ENCODE peak calls at places on chromosomes 16 and 17, in nine cellular contexts. One of them, this sample, is unnamed.

GRCh38 chr17:60390881-60391418 is 983 bp downstream of the USP32 start:
- DNase-seq in suprapubic skin: no peak
- DNase-seq in A549: peak; percentile 25
- DNase-seq in ovary: no peak
- DNase-seq in ascending aorta: no peak
- DNase-seq in thoracic aorta: no peak
- DNase-seq in heart left ventricle: peak; percentile 10
- DNase-seq in uterus: no peak
- DNase-seq in SK-N-SH: peak; percentile 77
- DNase-seq in this sample: peak; percentile 81

GRCh38 chr17:17435323-17435722 is 41.5 kb upstream of the MED9 start:
- DNase-seq in suprapubic skin: no peak
- DNase-seq in A549: peak; percentile 35
- DNase-seq in ovary: no peak
- DNase-seq in ascending aorta: no peak
- DNase-seq in thoracic aorta: no peak
- DNase-seq in heart left ventricle: no peak
- DNase-seq in uterus: no peak
- DNase-seq in SK-N-SH: no peak
- DNase-seq in this sample: peak; percentile 45

GRCh38 chr16:68284847-68285246 is 20.5 kb downstream of the SLC7A6 start:
- DNase-seq in suprapubic skin: no peak
- DNase-seq in A549: no peak
- DNase-seq in ovary: no peak
- DNase-seq in ascending aorta: no peak
- DNase-seq in thoracic aorta: no peak
- DNase-seq in heart left ventricle: no peak
- DNase-seq in uterus: no peak
- DNase-seq in SK-N-SH: no peak
- DNase-seq in this sample: peak; percentile 31

GRCh38 chr17:45430738-45431530 is 1.7 kb downstream of the ARHGAP27 start:
- DNase-seq in suprapubic skin: peak; percentile 78
- DNase-seq in A549: no peak
- DNase-seq in ovary: no peak
- DNase-seq in ascending aorta: no peak
- DNase-seq in thoracic aorta: no peak
- DNase-seq in heart left ventricle: no peak
- DNase-seq in uterus: no peak
- DNase-seq in SK-N-SH: no peak
- DNase-seq in this sample: no peak

GRCh38 chr16:11383481-11384183 is 38.4 kb downstream of the RMI2 start:
- DNase-seq in suprapubic skin: no peak
- DNase-seq in A549: no peak
- DNase-seq in ovary: no peak
- DNase-seq in ascending aorta: no peak
- DNase-seq in thoracic aorta: no peak
- DNase-seq in heart left ventricle: no peak
- DNase-seq in uterus: no peak
- DNase-seq in SK-N-SH: no peak
- DNase-seq in this sample: no peak

GRCh38 chr16:75252946-75253911 is 1.8 kb upstream of the BCAR1 start:
- DNase-seq in suprapubic skin: peak; percentile 66
- DNase-seq in A549: no peak
- DNase-seq in ovary: peak; percentile 78
- DNase-seq in ascending aorta: no peak
- DNase-seq in thoracic aorta: no peak
- DNase-seq in heart left ventricle: peak; percentile 27
- DNase-seq in uterus: peak; percentile 68
- DNase-seq in SK-N-SH: no peak
- DNase-seq in this sample: peak; percentile 63

GRCh38 chr16:86334062-86334461 is 176.3 kb upstream of the FOXF1 start:
- DNase-seq in suprapubic skin: no peak
- DNase-seq in A549: no peak
- DNase-seq in ovary: no peak
- DNase-seq in ascending aorta: no peak
- DNase-seq in thoracic aorta: no peak
- DNase-seq in heart left ventricle: no peak
- DNase-seq in uterus: no peak
- DNase-seq in SK-N-SH: no peak
- DNase-seq in this sample: no peak

GRCh38 chr16:47732122-47732805 is 271.1 kb downstream of the PHKB start:
- DNase-seq in suprapubic skin: no peak
- DNase-seq in A549: peak; percentile 12
- DNase-seq in ovary: no peak
- DNase-seq in ascending aorta: no peak
- DNase-seq in thoracic aorta: no peak
- DNase-seq in heart left ventricle: no peak
- DNase-seq in uterus: no peak
- DNase-seq in SK-N-SH: no peak
- DNase-seq in this sample: peak; percentile 5

GRCh38 chr17:3683054-3683511 is 12.9 kb downstream of the P2RX5 start:
- DNase-seq in suprapubic skin: no peak
- DNase-seq in A549: peak; percentile 93
- DNase-seq in ovary: no peak
- DNase-seq in ascending aorta: no peak
- DNase-seq in thoracic aorta: no peak
- DNase-seq in heart left ventricle: no peak
- DNase-seq in uterus: no peak
- DNase-seq in SK-N-SH: peak; percentile 90
- DNase-seq in this sample: peak; percentile 31

GRCh38 chr16:11639925-11640899 is 28.0 kb upstream of the SNN start:
- DNase-seq in suprapubic skin: peak; percentile 91
- DNase-seq in A549: peak; percentile 94
- DNase-seq in ovary: peak; percentile 70
- DNase-seq in ascending aorta: peak; percentile 83
- DNase-seq in thoracic aorta: peak; percentile 67
- DNase-seq in heart left ventricle: peak; percentile 84
- DNase-seq in uterus: peak; percentile 88
- DNase-seq in SK-N-SH: no peak
- DNase-seq in this sample: peak; percentile 18

GRCh38 chr17:70961341-70961740 is 792.0 kb downstream of the KCNJ2 start:
- DNase-seq in suprapubic skin: no peak
- DNase-seq in A549: no peak
- DNase-seq in ovary: no peak
- DNase-seq in ascending aorta: no peak
- DNase-seq in thoracic aorta: no peak
- DNase-seq in heart left ventricle: no peak
- DNase-seq in uterus: no peak
- DNase-seq in SK-N-SH: no peak
- DNase-seq in this sample: no peak

GRCh38 chr17:28142355-28142754 is 99.9 kb downstream of the NLK start:
- DNase-seq in suprapubic skin: no peak
- DNase-seq in A549: no peak
- DNase-seq in ovary: no peak
- DNase-seq in ascending aorta: no peak
- DNase-seq in thoracic aorta: no peak
- DNase-seq in heart left ventricle: no peak
- DNase-seq in uterus: no peak
- DNase-seq in SK-N-SH: no peak
- DNase-seq in this sample: no peak

GRCh38 chr17:10698116-10698818 is 873 bp downstream of the ADPRM start:
- DNase-seq in suprapubic skin: no peak
- DNase-seq in A549: peak; percentile 17
- DNase-seq in ovary: no peak
- DNase-seq in ascending aorta: no peak
- DNase-seq in thoracic aorta: no peak
- DNase-seq in heart left ventricle: no peak
- DNase-seq in uterus: no peak
- DNase-seq in SK-N-SH: peak; percentile 30
- DNase-seq in this sample: no peak

GRCh38 chr17:51371732-51372151 is 111.4 kb downstream of the UTP18 start:
- DNase-seq in suprapubic skin: no peak
- DNase-seq in A549: peak; percentile 88
- DNase-seq in ovary: no peak
- DNase-seq in ascending aorta: no peak
- DNase-seq in thoracic aorta: no peak
- DNase-seq in heart left ventricle: no peak
- DNase-seq in uterus: no peak
- DNase-seq in SK-N-SH: peak; percentile 85
- DNase-seq in this sample: peak; percentile 51

GRCh38 chr17:56031636-56032035 is 121.6 kb upstream of the ANKFN1 start:
- DNase-seq in suprapubic skin: no peak
- DNase-seq in A549: no peak
- DNase-seq in ovary: no peak
- DNase-seq in ascending aorta: no peak
- DNase-seq in thoracic aorta: no peak
- DNase-seq in heart left ventricle: no peak
- DNase-seq in uterus: no peak
- DNase-seq in SK-N-SH: no peak
- DNase-seq in this sample: no peak

GRCh38 chr17:38701504-38702165 is 3.4 kb upstream of the MLLT6 start:
- DNase-seq in suprapubic skin: peak; percentile 65
- DNase-seq in A549: peak; percentile 63
- DNase-seq in ovary: no peak
- DNase-seq in ascending aorta: no peak
- DNase-seq in thoracic aorta: no peak
- DNase-seq in heart left ventricle: no peak
- DNase-seq in uterus: no peak
- DNase-seq in SK-N-SH: no peak
- DNase-seq in this sample: peak; percentile 39

GRCh38 chr17:67378444-67379250 is 1.6 kb downstream of the PITPNC1 start:
- DNase-seq in suprapubic skin: peak; percentile 82
- DNase-seq in A549: peak; percentile 75
- DNase-seq in ovary: peak; percentile 88
- DNase-seq in ascending aorta: peak; percentile 13
- DNase-seq in thoracic aorta: no peak
- DNase-seq in heart left ventricle: peak; percentile 71
- DNase-seq in uterus: peak; percentile 82
- DNase-seq in SK-N-SH: peak; percentile 94
- DNase-seq in this sample: peak; percentile 83
- H3K4me1 ChIP-seq in suprapubic skin: peaks cover 27% of the 10 kb centered on the region
- H3K4me1 ChIP-seq in A549: peaks cover 14% of the 10 kb centered on the region
- H3K4me1 ChIP-seq in ovary: peaks cover 5% of the 10 kb centered on the region
- H3K4me1 ChIP-seq in ascending aorta: no peaks in the 10 kb centered on the region
- H3K4me1 ChIP-seq in thoracic aorta: peaks cover 5% of the 10 kb centered on the region
- H3K4me1 ChIP-seq in heart left ventricle: no peaks in the 10 kb centered on the region
- H3K4me1 ChIP-seq in uterus: no peaks in the 10 kb centered on the region
- H3K4me1 ChIP-seq in SK-N-SH: peaks cover 21% of the 10 kb centered on the region
- H3K4me1 ChIP-seq in this sample: peaks cover 14% of the 10 kb centered on the region

GRCh38 chr17:64969046-64969501 is 49.8 kb upstream of the LRRC37A3 start:
- DNase-seq in suprapubic skin: no peak
- DNase-seq in A549: no peak
- DNase-seq in ovary: no peak
- DNase-seq in ascending aorta: no peak
- DNase-seq in thoracic aorta: no peak
- DNase-seq in heart left ventricle: no peak
- DNase-seq in uterus: no peak
- DNase-seq in SK-N-SH: no peak
- DNase-seq in this sample: no peak
- H3K4me1 ChIP-seq in suprapubic skin: peaks cover 18% of the 10 kb centered on the region
- H3K4me1 ChIP-seq in A549: peaks cover 20% of the 10 kb centered on the region
- H3K4me1 ChIP-seq in ovary: no peaks in the 10 kb centered on the region
- H3K4me1 ChIP-seq in ascending aorta: no peaks in the 10 kb centered on the region
- H3K4me1 ChIP-seq in thoracic aorta: peaks cover 5% of the 10 kb centered on the region
- H3K4me1 ChIP-seq in heart left ventricle: no peaks in the 10 kb centered on the region
- H3K4me1 ChIP-seq in uterus: peaks cover 2% of the 10 kb centered on the region
- H3K4me1 ChIP-seq in SK-N-SH: peaks cover 7% of the 10 kb centered on the region
- H3K4me1 ChIP-seq in this sample: peaks cover 9% of the 10 kb centered on the region

GRCh38 chr17:81399481-81400153 is 4.4 kb downstream of the BAHCC1 start:
- DNase-seq in suprapubic skin: no peak
- DNase-seq in A549: no peak
- DNase-seq in ovary: no peak
- DNase-seq in ascending aorta: no peak
- DNase-seq in thoracic aorta: no peak
- DNase-seq in heart left ventricle: no peak
- DNase-seq in uterus: no peak
- DNase-seq in SK-N-SH: peak; percentile 82
- DNase-seq in this sample: no peak
- H3K4me1 ChIP-seq in suprapubic skin: peaks cover 64% of the 10 kb centered on the region
- H3K4me1 ChIP-seq in A549: peaks cover 49% of the 10 kb centered on the region
- H3K4me1 ChIP-seq in ovary: peaks cover 22% of the 10 kb centered on the region
- H3K4me1 ChIP-seq in ascending aorta: peaks cover 17% of the 10 kb centered on the region
- H3K4me1 ChIP-seq in thoracic aorta: peaks cover 26% of the 10 kb centered on the region
- H3K4me1 ChIP-seq in heart left ventricle: peaks cover 16% of the 10 kb centered on the region
- H3K4me1 ChIP-seq in uterus: peaks cover 23% of the 10 kb centered on the region
- H3K4me1 ChIP-seq in SK-N-SH: peaks cover 75% of the 10 kb centered on the region
- H3K4me1 ChIP-seq in this sample: peaks cover 26% of the 10 kb centered on the region

GRCh38 chr16:22031483-22032083 is 23.7 kb downstream of the MOSMO start:
- DNase-seq in suprapubic skin: no peak
- DNase-seq in A549: no peak
- DNase-seq in ovary: no peak
- DNase-seq in ascending aorta: no peak
- DNase-seq in thoracic aorta: no peak
- DNase-seq in heart left ventricle: no peak
- DNase-seq in uterus: no peak
- DNase-seq in SK-N-SH: no peak
- DNase-seq in this sample: no peak

GRCh38 chr16:22034503-22034902 is 26.6 kb downstream of the MOSMO start:
- DNase-seq in suprapubic skin: no peak
- DNase-seq in A549: no peak
- DNase-seq in ovary: no peak
- DNase-seq in ascending aorta: no peak
- DNase-seq in thoracic aorta: no peak
- DNase-seq in heart left ventricle: no peak
- DNase-seq in uterus: no peak
- DNase-seq in SK-N-SH: no peak
- DNase-seq in this sample: no peak

GRCh38 chr16:22027633-22028032 is 19.7 kb downstream of the MOSMO start:
- DNase-seq in suprapubic skin: no peak
- DNase-seq in A549: no peak
- DNase-seq in ovary: no peak
- DNase-seq in ascending aorta: no peak
- DNase-seq in thoracic aorta: no peak
- DNase-seq in heart left ventricle: no peak
- DNase-seq in uterus: no peak
- DNase-seq in SK-N-SH: no peak
- DNase-seq in this sample: no peak

GRCh38 chr16:22030087-22030812 is 22.3 kb downstream of the MOSMO start:
- DNase-seq in suprapubic skin: no peak
- DNase-seq in A549: no peak
- DNase-seq in ovary: no peak
- DNase-seq in ascending aorta: no peak
- DNase-seq in thoracic aorta: no peak
- DNase-seq in heart left ventricle: no peak
- DNase-seq in uterus: no peak
- DNase-seq in SK-N-SH: no peak
- DNase-seq in this sample: no peak

DNA sequence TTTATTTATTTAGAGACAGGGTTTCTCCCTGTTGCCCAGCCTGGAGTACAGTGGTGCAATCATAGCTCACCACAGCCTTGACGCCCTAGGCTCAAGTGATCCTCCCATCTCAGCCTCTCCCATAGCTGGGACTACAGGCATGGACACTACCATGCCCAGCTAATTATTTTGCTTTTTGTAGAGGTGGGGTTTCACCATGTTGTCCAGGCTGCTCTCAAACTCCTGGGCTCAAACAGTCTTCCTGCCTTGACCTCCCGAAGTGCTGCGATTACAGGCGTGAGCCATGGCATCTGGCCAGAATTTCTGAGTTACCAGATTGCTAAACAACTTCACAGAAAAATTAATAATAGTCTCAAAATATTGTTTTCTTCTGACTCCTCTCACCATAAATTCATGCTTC is 21.7 kb downstream of the MOSMO start:
- DNase-seq in suprapubic skin: no peak
- DNase-seq in A549: no peak
- DNase-seq in ovary: no peak
- DNase-seq in ascending aorta: no peak
- DNase-seq in thoracic aorta: no peak
- DNase-seq in heart left ventricle: no peak
- DNase-seq in uterus: no peak
- DNase-seq in SK-N-SH: no peak
- DNase-seq in this sample: no peak
- H3K4me1 ChIP-seq in suprapubic skin: peaks cover 23% of the 10 kb centered on the region
- H3K4me1 ChIP-seq in A549: peaks cover 48% of the 10 kb centered on the region
- H3K4me1 ChIP-seq in ovary: peaks cover 10% of the 10 kb centered on the region
- H3K4me1 ChIP-seq in ascending aorta: no peaks in the 10 kb centered on the region
- H3K4me1 ChIP-seq in thoracic aorta: peaks cover 3% of the 10 kb centered on the region
- H3K4me1 ChIP-seq in heart left ventricle: no peaks in the 10 kb centered on the region
- H3K4me1 ChIP-seq in uterus: no peaks in the 10 kb centered on the region
- H3K4me1 ChIP-seq in SK-N-SH: no peaks in the 10 kb centered on the region
- H3K4me1 ChIP-seq in this sample: peaks cover 50% of the 10 kb centered on the region

This sample was measured in endothelial cell of umbilical vein.